ENCODE peak calls at places on chromosomes 6 and 20, in six cellular contexts. Y is left ventricle myocardium inferior, X is gastrocnemius medialis, W is A549, P is PC-3, C is pancreas. U is an unnamed sample.

GRCh38 chr20:47019106-47019824 is 124.6 kb downstream of the EYA2 start:
- DNase-seq in C (no peak), X (no peak), Y (no peak), P (no peak), W (no peak), U (no peak)

GRCh38 chr6:18293192-18293904 is 29.0 kb upstream of the DEK start:
- DNase-seq in Y (no peak), W (no peak), P (peak; percentile 21), C (no peak), X (no peak), U (peak; percentile 28)

GRCh38 chr6:154749341-154749740 is 16.1 kb downstream of the SCAF8 start:
- DNase-seq in P (no peak), Y (no peak), X (no peak), C (no peak), W (no peak), U (no peak)

GRCh38 chr20:32636821-32637220 is 36.9 kb downstream of the C20orf203 start:
- DNase-seq in P (no peak), C (no peak), W (no peak), X (no peak), Y (no peak), U (no peak)

GRCh38 chr6:129440691-129441090 is 269.3 kb downstream of the ARHGAP18 start:
- DNase-seq in P (no peak), W (no peak), Y (no peak), C (no peak), X (no peak), U (peak; percentile 7)

GRCh38 chr6:151679081-151679480 is 128.4 kb upstream of the ESR1 start:
- DNase-seq in X (peak; percentile 48), Y (peak; percentile 38), P (peak; percentile 7), C (no peak), W (no peak), U (peak; percentile 72)

GRCh38 chr6:138229663-138230194 is 11.4 kb upstream of the PBOV1 start:
- DNase-seq in P (no peak), X (no peak), Y (no peak), C (no peak), W (no peak), U (no peak)

GRCh38 chr6:109718991-109719390 is 27.9 kb downstream of the FIG4 start:
- DNase-seq in P (no peak), X (no peak), Y (no peak), W (no peak), C (no peak), U (peak; percentile 47)

GRCh38 chr6:113351183-113351834 is 505.8 kb upstream of the MARCKS start:
- DNase-seq in C (no peak), X (no peak), Y (no peak), W (no peak), P (peak; percentile 9), U (peak; percentile 59)

GRCh38 chr6:116278853-116279231 is 888 bp downstream of the TSPYL1 start:
- DNase-seq in Y (peak; percentile 57), C (peak; percentile 77), W (no peak), P (no peak), X (peak; percentile 50), U (no peak)

GRCh38 chr6:5085638-5086293 is 625 bp downstream of the PPP1R3G start:
- DNase-seq in P (peak; percentile 42), W (no peak), Y (peak; percentile 39), C (peak; percentile 59), X (no peak), U (no peak)

GRCh38 chr6:79040083-79040482 is 38.0 kb downstream of the PHIP start:
- DNase-seq in X (no peak), C (no peak), W (no peak), Y (no peak), P (no peak), U (peak; percentile 73)

GRCh38 chr20:64103871-64104666 is 3.3 kb downstream of the NPBWR2 start:
- DNase-seq in Y (peak; percentile 9), X (peak; percentile 6), P (no peak), W (no peak), C (peak; percentile 58), U (no peak)

GRCh38 chr6:26199773-26200728 is 112.8 kb downstream of the HFE start:
- DNase-seq in Y (no peak), P (peak; percentile 41), W (no peak), X (no peak), C (no peak), U (peak; percentile 68)

GRCh38 chr6:84280030-84280429 is 52.6 kb upstream of the CEP162 start:
- DNase-seq in C (no peak), W (no peak), P (peak; percentile 15), X (no peak), Y (no peak), U (peak; percentile 43)

GRCh38 chr6:21996425-21997207 is 300.2 kb downstream of the PRL start:
- DNase-seq in W (no peak), C (no peak), Y (no peak), X (no peak), P (no peak), U (no peak)

GRCh38 chr6:24600903-24601302 is 45.1 kb downstream of the KIAA0319 start:
- DNase-seq in X (no peak), P (no peak), C (no peak), W (no peak), Y (no peak), U (no peak)
- H3K4me3 ChIP-seq in X (no peak overlapping the region), P (no peak overlapping the region), C (no peak overlapping the region), W (no peak overlapping the region), Y (no peak overlapping the region), U (no peak overlapping the region)

DNA sequence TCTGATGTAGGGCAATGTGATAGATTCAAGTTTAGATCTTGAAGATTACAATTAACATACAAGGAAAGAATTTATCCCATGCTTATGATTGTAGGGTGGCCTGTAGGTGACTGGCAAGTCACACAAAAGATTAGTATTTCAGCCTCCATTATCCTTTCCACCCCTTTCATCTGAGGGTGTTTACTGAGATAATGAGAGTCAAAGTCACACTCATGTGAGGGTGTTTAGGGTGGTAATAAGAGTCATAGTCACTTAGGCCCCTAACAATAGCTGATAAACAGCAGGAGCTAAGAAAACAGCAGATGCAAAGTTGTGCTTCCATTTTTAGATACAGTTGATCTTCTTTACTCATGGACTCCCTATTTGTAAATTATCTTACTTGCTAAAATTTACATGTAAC is 11.4 kb downstream of the FAM184A start:
- DNase-seq in X (no peak), C (no peak), W (no peak), Y (no peak), P (no peak), U (no peak)
- H3K27ac ChIP-seq in X (no peak overlapping the region), C (no peak overlapping the region), W (no peak overlapping the region), Y (no peak overlapping the region), P (no peak overlapping the region), U (no peak overlapping the region)

DNA sequence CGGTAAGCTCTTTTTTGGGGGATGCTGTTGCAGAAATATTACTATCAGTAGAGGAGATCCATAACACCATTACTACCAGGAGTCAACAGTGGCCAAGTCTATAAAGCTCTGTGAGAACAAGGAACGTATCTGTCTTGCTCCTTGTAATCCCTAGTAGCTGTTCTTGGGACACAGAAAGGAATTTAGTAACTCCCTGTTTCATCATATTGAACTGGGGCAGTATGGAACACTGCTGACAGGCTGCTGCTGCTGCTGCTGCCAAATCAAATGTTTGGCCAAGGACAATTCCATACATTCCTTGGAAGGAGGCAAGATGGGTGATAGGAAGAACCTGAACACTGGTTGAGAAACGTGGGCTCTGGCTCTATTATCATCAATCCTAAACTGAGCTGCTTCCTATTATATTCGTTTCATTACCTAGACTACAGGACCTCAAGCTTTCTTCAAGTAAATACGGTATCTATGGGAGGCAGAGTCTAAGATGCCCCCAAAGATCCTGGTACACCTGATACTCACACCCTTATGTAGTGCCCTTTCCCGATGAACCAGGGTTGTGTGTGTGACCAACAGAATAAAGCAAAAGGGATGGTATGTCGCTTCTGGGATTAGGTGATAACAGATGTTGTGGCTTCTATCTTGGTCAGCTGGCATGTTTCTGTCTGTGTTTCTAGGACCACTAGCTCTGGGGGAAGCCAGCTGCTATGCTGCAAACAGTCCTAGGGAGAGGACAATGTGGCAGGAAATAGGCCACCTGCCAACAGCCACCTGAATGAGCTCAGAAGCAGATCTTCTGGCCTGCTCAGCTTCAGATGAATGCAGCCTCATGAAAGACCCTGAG is 39.5 kb downstream of the ELOVL5 start:
- DNase-seq in W (no peak), X (no peak), P (peak; percentile 34), Y (no peak), C (no peak), U (no peak)
- H3K4me3 ChIP-seq in W (no peak overlapping the region), X (no peak overlapping the region), P (no peak overlapping the region), Y (no peak overlapping the region), C (no peak overlapping the region), U (no peak overlapping the region)

DNA sequence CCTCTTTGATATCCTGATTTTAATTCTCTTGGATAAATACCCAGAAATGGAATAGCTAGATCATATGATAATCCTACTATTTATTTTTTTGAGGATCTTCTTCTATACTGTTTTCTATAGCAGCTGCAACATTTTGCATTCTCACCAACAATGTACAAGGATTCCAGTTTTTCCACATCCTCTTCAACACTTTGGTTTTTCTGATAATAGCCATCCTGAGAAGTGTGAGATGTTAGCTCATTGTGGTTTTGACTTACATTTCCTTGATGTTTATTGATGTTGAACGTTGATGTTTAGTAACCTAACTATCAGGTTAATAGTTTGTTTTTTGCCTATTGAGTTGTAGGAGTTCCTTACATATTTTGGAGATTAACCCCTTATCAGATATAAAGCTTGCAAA is 217.3 kb downstream of the LRFN2 start:
- DNase-seq in X (no peak), Y (no peak), C (no peak), P (no peak), W (no peak), U (no peak)
- H3K27ac ChIP-seq in X (no peak overlapping the region), Y (no peak overlapping the region), C (no peak overlapping the region), P (no peak overlapping the region), W (no peak overlapping the region), U (no peak overlapping the region)

DNA sequence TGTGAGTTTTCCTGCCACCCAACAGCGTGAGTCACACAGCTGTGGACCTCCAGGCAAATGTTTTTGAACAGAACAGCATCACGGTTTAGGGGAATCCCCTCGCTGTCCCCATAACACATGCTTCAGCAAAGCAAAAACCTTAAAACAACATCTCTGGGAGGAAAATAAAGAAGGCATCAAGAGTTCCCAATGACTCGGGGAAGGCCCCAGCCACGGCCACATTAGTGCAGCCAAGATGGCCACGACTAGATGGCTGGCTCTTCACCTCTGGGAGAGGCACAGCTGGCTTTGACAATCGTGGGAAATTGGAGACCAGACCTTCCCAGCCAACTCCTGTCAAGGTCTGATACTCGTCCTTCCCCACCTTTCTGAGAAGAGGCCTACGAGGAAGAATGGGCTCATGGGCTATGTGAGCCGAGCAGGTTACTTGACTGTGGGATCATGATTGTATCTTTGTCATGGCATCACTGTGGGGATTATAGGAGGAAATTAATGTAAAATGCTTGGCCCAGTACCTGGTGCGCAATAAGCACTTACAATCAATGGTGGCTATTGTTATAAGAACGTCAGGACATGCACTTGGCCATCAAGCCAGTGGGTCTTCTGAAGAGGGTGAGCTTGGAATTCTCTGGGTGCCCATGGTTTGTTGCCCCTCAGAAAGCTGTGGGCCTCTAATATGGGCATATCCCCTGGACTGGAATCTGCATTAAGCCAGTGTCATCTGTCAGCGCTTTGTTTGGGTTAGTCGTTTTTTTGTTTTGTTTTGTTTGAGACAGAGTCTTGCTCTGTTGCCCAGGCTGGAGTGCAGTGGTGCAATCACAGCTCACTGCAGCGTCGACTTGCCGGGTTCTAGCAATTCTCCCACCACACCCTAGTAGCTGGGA is 43.6 kb downstream of the FGD2 start:
- DNase-seq in Y (peak; percentile 45), W (no peak), P (peak; percentile 71), X (no peak), C (peak; percentile 73), U (peak; percentile 87)
- H3K4me3 ChIP-seq in Y (no peak overlapping the region), W (no peak overlapping the region), P (no peak overlapping the region), X (no peak overlapping the region), C (no peak overlapping the region), U (no peak overlapping the region)

U was measured in brain microvascular endothelial cell.